ENCODE peak calls at places on chromosomes 12 and 14, in seven cellular contexts. B is body of pancreas, L is WTC11, G is neural crest cell, I is astrocyte of the cerebellum, J is colonic mucosa, K is progenitor cell of endocrine pancreas. S is an unnamed sample.

GRCh38 chr12:102421801-102422583 is 58.4 kb downstream of the IGF1 start:
- DNase-seq in J (no peak), B (no peak), K (no peak), G (no peak), L (no peak), I (no peak), S (no peak)

GRCh38 chr12:113208041-113208934 is 13.0 kb upstream of the TPCN1 start:
- DNase-seq in G (no peak), I (no peak), K (no peak), B (no peak), L (no peak), J (peak; percentile 54), S (no peak)

GRCh38 chr14:103332143-103332919 is 1.7 kb upstream of the EIF5 start:
- DNase-seq in J (no peak), G (no peak), I (no peak), K (no peak), L (no peak), B (no peak), S (no peak)

GRCh38 chr12:50517456-50518048 is 12.8 kb downstream of the DIP2B start:
- DNase-seq in B (no peak), K (no peak), I (no peak), G (no peak), J (no peak), L (no peak), S (no peak)

GRCh38 chr12:106239241-106239950 is 8.4 kb downstream of the CKAP4 start:
- DNase-seq in J (peak; percentile 12), L (no peak), G (no peak), K (no peak), I (no peak), B (no peak), S (no peak)

GRCh38 chr12:70271025-70271424 is 27.8 kb downstream of the CNOT2 start:
- DNase-seq in L (no peak), I (no peak), K (no peak), B (no peak), G (no peak), J (no peak), S (no peak)

GRCh38 chr12:47954058-47954457 is 9.3 kb upstream of the TMEM106C start:
- DNase-seq in K (no peak), J (peak; percentile 53), L (no peak), I (no peak), G (no peak), B (no peak), S (no peak)

GRCh38 chr14:59803052-59803451 is 67.5 kb downstream of the RTN1 start:
- DNase-seq in J (no peak), K (no peak), I (no peak), L (no peak), B (no peak), G (no peak), S (no peak)

GRCh38 chr12:6072302-6072752 is 52.1 kb downstream of the VWF start:
- DNase-seq in I (no peak), J (no peak), G (no peak), K (no peak), L (no peak), B (no peak), S (no peak)
- TF ChIP-seq CTCF in I (peak; percentile 32), J (no peak), G (no peak), K (no peak), L (no peak), B (no peak), S (no peak)

GRCh38 chr12:97943359-97943758 is 480.8 kb downstream of the RMST start:
- DNase-seq in I (no peak), K (no peak), L (no peak), J (no peak), B (no peak), G (no peak), S (no peak)
- TF ChIP-seq CTCF in I (peak; percentile 17), K (peak; percentile 7), L (no peak), J (no peak), B (no peak), G (peak; percentile 28), S (no peak)

GRCh38 chr12:12801649-12802048 is 11.5 kb upstream of the DDX47 start:
- DNase-seq in K (no peak), J (no peak), G (no peak), I (no peak), L (no peak), B (no peak), S (no peak)

GRCh38 chr12:12799163-12799920 is 13.8 kb upstream of the DDX47 start:
- DNase-seq in G (no peak), J (no peak), K (no peak), B (no peak), L (no peak), I (no peak), S (no peak)

GRCh38 chr12:12803186-12803585 is 10.0 kb upstream of the DDX47 start:
- DNase-seq in J (peak; percentile 91), I (peak; percentile 38), G (no peak), B (peak; percentile 65), K (no peak), L (no peak), S (no peak)

GRCh38 chr12:12798480-12798879 is 13.0 kb downstream of the APOLD1 start:
- DNase-seq in I (no peak), L (no peak), G (no peak), K (no peak), B (no peak), J (no peak), S (no peak)

GRCh38 chr12:12800406-12801180 is 12.6 kb upstream of the DDX47 start:
- DNase-seq in I (no peak), J (no peak), L (no peak), B (no peak), K (no peak), G (no peak), S (no peak)
- TF ChIP-seq CTCF in I (no peak), J (no peak), L (no peak), B (no peak), K (no peak), G (no peak), S (no peak)

GRCh38 chr14:37116933-37117844 is 55.2 kb downstream of the SLC25A21 start:
- DNase-seq in I (peak; percentile 68), K (no peak), L (no peak), G (no peak), B (no peak), J (no peak), S (no peak)
- TF ChIP-seq CTCF in I (peak; percentile 69), K (peak; percentile 7), L (no peak), G (no peak), B (no peak), J (no peak), S (no peak)

GRCh38 chr14:43898709-43899108 is 608.4 kb downstream of the FSCB start:
- DNase-seq in K (no peak), L (no peak), G (no peak), B (no peak), I (no peak), J (no peak), S (no peak)
- TF ChIP-seq CTCF in K (peak; percentile 49), L (no peak), G (peak; percentile 39), B (no peak), I (no peak), J (no peak), S (no peak)

GRCh38 chr12:117472983-117473382 is 111.6 kb upstream of the NOS1 start:
- DNase-seq in G (peak; percentile 63), K (peak; percentile 28), L (peak; percentile 85), I (no peak), B (peak; percentile 41), J (peak; percentile 19), S (peak; percentile 69)
- TF ChIP-seq CTCF in G (peak; percentile 63), K (peak; percentile 68), L (peak; percentile 84), I (peak; percentile 35), B (peak; percentile 43), J (no peak), S (peak; percentile 69)

DNA sequence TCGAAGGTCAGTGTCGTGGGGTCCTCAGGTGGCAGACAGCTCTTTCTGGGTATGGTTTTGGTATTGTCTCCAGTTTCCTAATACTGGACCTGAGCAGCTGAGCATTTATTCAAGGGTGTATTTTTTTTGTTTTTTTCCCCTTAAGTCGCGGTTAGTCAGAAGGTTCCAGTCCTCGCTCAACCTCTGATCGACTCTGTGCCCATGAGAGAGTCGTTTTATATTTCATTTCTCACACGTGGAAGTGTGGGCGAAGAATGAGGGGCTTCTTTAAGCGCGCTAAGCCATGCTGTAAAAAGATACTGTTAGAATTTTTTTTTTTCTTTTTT is 499 bp downstream of the MIPOL1 start:
- DNase-seq in L (no peak), K (no peak), G (no peak), B (no peak), I (no peak), J (no peak), S (no peak)
- TF ChIP-seq CTCF in L (no peak), K (no peak), G (no peak), B (no peak), I (no peak), J (no peak), S (no peak)

DNA sequence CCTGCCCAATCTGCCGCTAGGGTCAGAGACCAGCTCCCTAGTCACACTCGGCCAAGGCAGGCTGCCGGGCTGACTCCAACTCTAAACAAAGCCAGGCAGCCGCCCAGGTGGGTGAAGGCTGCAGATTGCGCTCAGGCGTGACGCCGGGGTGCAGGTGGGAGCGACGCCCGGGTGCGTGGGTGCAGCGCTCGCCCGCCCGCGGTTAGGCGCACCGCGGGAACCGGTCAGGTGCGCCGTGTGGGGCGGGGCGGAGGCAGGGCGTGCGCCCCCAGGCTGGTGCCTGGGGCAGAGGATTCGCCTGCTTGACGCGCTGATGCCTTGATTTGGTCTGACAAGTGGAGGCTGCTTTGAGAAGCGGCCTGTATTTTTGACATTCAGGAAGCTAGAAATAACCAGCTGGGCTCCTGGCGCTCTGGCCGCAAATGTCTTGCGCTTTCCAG is 126.7 kb upstream of the HIF1A start:
- DNase-seq in J (peak; percentile 62), I (no peak), K (peak; percentile 22), G (no peak), B (peak; percentile 83), L (peak; percentile 44), S (peak; percentile 31)
- TF ChIP-seq CTCF in J (peak; percentile 14), I (peak; percentile 13), K (peak; percentile 33), G (peak; percentile 25), B (peak; percentile 46), L (no peak), S (no peak)

GRCh38 chr12:93979189-93979588 is 169.2 kb upstream of the PLXNC1 start:
- DNase-seq in J (peak; percentile 36), B (peak; percentile 52), L (no peak), I (no peak), G (no peak), K (no peak), S (peak; percentile 5)
- TF ChIP-seq CTCF in J (peak; percentile 47), B (peak; percentile 63), L (no peak), I (peak; percentile 45), G (peak; percentile 62), K (peak; percentile 41), S (no peak)